ENCODE peak calls at places on chromosomes 4 and X, in ten cellular contexts. W is foreskin fibroblast, R is colonic mucosa, Z is AG09319, F is PC-3, C is adrenal gland, H is HFF-Myc, M is thoracic aorta, N is heart left ventricle, G is GM12865. B is an unnamed sample.

GRCh38 chr4:73034896-73035295 is 34.6 kb downstream of the COX18 start:
- DNase-seq in Z (no peak), W (no peak), H (no peak), F (no peak), M (no peak), G (no peak), N (no peak), R (no peak), C (no peak), B (no peak)

GRCh38 chrX:24996096-24996709 is 19.6 kb downstream of the ARX start:
- DNase-seq in Z (no peak), G (no peak), F (no peak), M (no peak), N (no peak), H (no peak), R (no peak), W (no peak), C (no peak), B (no peak)

GRCh38 chr4:83208776-83209365 is 75.7 kb downstream of the COQ2 start:
- DNase-seq in Z (no peak), W (peak; percentile 53), N (no peak), M (no peak), F (no peak), G (no peak), C (no peak), H (no peak), R (peak; percentile 15), B (no peak)

GRCh38 chr4:42313872-42314271 is 83.4 kb upstream of the SHISA3 start:
- DNase-seq in C (no peak), W (no peak), F (no peak), R (no peak), Z (no peak), H (no peak), G (no peak), N (no peak), M (no peak), B (no peak)

GRCh38 chr4:102849579-102850104 is 19.1 kb upstream of the CISD2 start:
- DNase-seq in Z (no peak), H (no peak), R (no peak), N (no peak), G (no peak), C (no peak), F (no peak), M (no peak), W (no peak), B (no peak)

GRCh38 chrX:42946544-42947223 is 168.7 kb upstream of the PPP1R2C start:
- DNase-seq in H (no peak), N (no peak), R (no peak), F (no peak), M (no peak), W (no peak), C (no peak), G (no peak), Z (no peak), B (no peak)

GRCh38 chr4:77845400-77845799 is 17.2 kb upstream of the MRPL1 start:
- DNase-seq in H (no peak), M (no peak), W (no peak), F (no peak), N (no peak), Z (no peak), G (no peak), R (no peak), C (no peak), B (no peak)

GRCh38 chrX:13694359-13694758 is 5.4 kb downstream of the RAB9A start:
- DNase-seq in F (no peak), Z (no peak), G (no peak), R (no peak), M (no peak), N (no peak), W (no peak), H (no peak), C (no peak), B (no peak)

GRCh38 chr4:75003979-75004378 is 71.1 kb downstream of the PARM1 start:
- DNase-seq in M (no peak), G (no peak), Z (no peak), N (no peak), F (no peak), R (no peak), C (no peak), W (no peak), H (no peak), B (no peak)

GRCh38 chr4:75004755-75005668 is 72.1 kb downstream of the PARM1 start:
- DNase-seq in F (peak; percentile 70), M (no peak), W (no peak), N (peak; percentile 52), R (no peak), C (no peak), G (peak; percentile 86), H (no peak), Z (no peak), B (no peak)

GRCh38 chr4:74999714-75000309 is 66.9 kb downstream of the PARM1 start:
- DNase-seq in Z (no peak), F (no peak), G (peak; percentile 12), N (no peak), W (no peak), M (no peak), C (no peak), R (no peak), H (no peak), B (no peak)

GRCh38 chr4:75005727-75006126 is 72.8 kb downstream of the PARM1 start:
- DNase-seq in H (no peak), M (no peak), R (no peak), C (no peak), F (no peak), G (no peak), N (no peak), Z (no peak), W (no peak), B (no peak)

GRCh38 chr4:75002381-75002780 is 69.5 kb downstream of the PARM1 start:
- DNase-seq in M (no peak), H (no peak), Z (no peak), F (peak; percentile 65), R (no peak), C (no peak), W (no peak), G (no peak), N (no peak), B (no peak)
- TF ChIP-seq CTCF in M (no peak), H (no peak), Z (no peak), F (no peak), R (no peak), C (no peak), W (no peak), G (no peak), N (no peak), B (no peak)

GRCh38 chr4:16790508-16790907 is 107.9 kb downstream of the LDB2 start:
- DNase-seq in W (no peak), R (no peak), G (no peak), C (no peak), Z (no peak), F (peak; percentile 18), M (no peak), H (no peak), N (no peak), B (no peak)

GRCh38 chr4:16791460-16791859 is 107.0 kb downstream of the LDB2 start:
- DNase-seq in C (no peak), G (no peak), W (no peak), M (no peak), N (no peak), H (no peak), R (no peak), Z (no peak), F (no peak), B (no peak)

DNA sequence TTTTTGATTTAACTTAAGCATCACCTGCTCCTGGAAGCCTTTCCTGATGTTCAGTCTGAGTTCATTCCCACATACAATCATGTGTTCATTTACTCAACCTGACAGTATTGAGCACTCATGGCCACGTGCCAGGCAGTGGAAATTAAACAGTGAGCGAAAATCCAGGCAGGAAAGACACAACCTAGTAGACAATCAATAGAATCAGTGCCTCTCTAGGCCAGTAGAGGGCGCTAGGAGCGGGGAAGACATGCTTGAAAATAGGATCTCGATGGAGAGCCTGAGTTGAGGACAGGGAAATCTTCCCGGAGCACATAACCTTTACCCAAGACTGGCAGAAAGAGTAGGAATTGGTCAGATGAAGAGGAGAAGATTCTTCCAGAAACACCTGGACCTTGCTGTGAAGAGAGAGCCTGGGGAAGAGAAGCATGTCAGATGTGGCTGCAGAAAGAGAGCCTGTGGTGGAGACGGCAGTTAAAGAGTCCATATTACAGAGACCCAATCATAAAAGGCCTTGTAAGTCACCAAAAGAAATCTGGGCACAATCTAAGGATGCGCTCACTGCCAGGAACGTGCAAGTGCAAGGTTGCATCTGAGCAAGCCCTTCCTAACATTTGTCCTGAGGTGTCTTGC is 103.5 kb downstream of the LDB2 start:
- DNase-seq in H (peak; percentile 30), F (peak; percentile 45), Z (no peak), C (peak; percentile 59), R (peak; percentile 46), G (peak; percentile 46), M (no peak), W (peak; percentile 30), N (peak; percentile 56), B (peak; percentile 34)
- TF ChIP-seq CTCF in H (peak; percentile 96), F (peak; percentile 60), Z (peak; percentile 88), C (peak; percentile 77), R (peak; percentile 33), G (peak; percentile 83), M (peak; percentile 49), W (peak; percentile 91), N (peak; percentile 79), B (peak; percentile 42)

GRCh38 chrX:116198810-116199209 is 28.3 kb downstream of the AGTR2 start:
- DNase-seq in F (peak; percentile 30), M (no peak), H (no peak), R (no peak), W (no peak), G (peak; percentile 8), N (no peak), Z (no peak), C (no peak), B (no peak)
- TF ChIP-seq CTCF in F (peak; percentile 54), M (no peak), H (no peak), R (no peak), W (no peak), G (peak; percentile 11), N (no peak), Z (peak; percentile 16), C (no peak), B (no peak)

GRCh38 chr4:86481429-86481828 is 112.7 kb upstream of the PTPN13 start:
- DNase-seq in R (no peak), Z (no peak), N (no peak), M (no peak), F (peak; percentile 3), G (no peak), W (no peak), C (no peak), H (no peak), B (no peak)

GRCh38 chr4:86482851-86483490 is 111.1 kb upstream of the PTPN13 start:
- DNase-seq in R (no peak), F (peak; percentile 6), W (no peak), N (no peak), M (no peak), C (no peak), Z (no peak), H (no peak), G (no peak), B (no peak)

GRCh38 chr4:86482296-86482695 is 111.8 kb upstream of the PTPN13 start:
- DNase-seq in C (no peak), M (no peak), G (no peak), Z (no peak), N (no peak), F (no peak), R (no peak), H (no peak), W (no peak), B (no peak)

GRCh38 chr4:86487738-86488137 is 106.4 kb upstream of the PTPN13 start:
- DNase-seq in G (no peak), C (no peak), Z (no peak), N (no peak), W (no peak), R (no peak), H (no peak), M (no peak), F (no peak), B (no peak)

DNA sequence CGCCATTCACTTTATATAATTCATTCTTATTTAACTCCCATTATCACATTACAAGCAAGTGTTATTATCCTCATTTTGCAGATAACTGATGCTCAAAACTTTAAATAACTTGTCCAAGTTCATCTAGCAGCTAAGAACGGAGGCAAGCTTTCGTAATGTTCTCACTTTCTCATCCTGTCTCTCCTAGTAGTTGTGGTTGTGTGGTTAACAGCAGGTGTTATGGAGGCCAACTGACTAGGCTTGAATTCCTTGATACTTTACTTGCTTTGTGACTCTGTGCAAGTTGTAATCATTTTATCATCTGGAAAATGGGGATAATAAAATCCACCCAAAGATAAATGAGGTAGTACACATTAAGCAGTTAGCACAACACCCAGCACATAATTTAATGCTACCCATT is 109.9 kb upstream of the PTPN13 start:
- DNase-seq in Z (no peak), C (no peak), N (no peak), G (peak; percentile 65), M (no peak), R (no peak), F (no peak), H (no peak), W (no peak), B (no peak)
- TF ChIP-seq CTCF in Z (no peak), C (no peak), N (no peak), G (no peak), M (no peak), R (no peak), F (no peak), H (no peak), W (no peak), B (no peak)

B was measured in GM13976.